ENCODE peak calls at places on chromosomes 2 and 18, in four cellular contexts. F, I, U and R are unnamed samples. For H3K4me1, the result is how much of the 10 kb centered on the place peaks cover.

GRCh38 chr2:32291746-32292145 is 14.0 kb downstream of the YIPF4 start:
- DNase-seq in F (no peak), I (no peak), U (no peak), R (no peak)

GRCh38 chr2:14288016-14288415 is 344.5 kb upstream of the LRATD1 start:
- DNase-seq in F (no peak), I (no peak), U (no peak), R (no peak)

GRCh38 chr18:4405965-4406364 is 49.1 kb downstream of the DLGAP1 start:
- DNase-seq in F (no peak), I (no peak), U (no peak), R (no peak)

GRCh38 chr2:108960006-108960405 is 29.0 kb downstream of the EDAR start:
- DNase-seq in F (no peak), I (peak), U (no peak), R (no peak)

GRCh38 chr2:201116959-201117734 is 1.2 kb downstream of the CFLAR start:
- DNase-seq in F (peak), I (no peak), U (peak), R (peak)

GRCh38 chr2:109494842-109495241 is 118.9 kb downstream of the SEPTIN10 start:
- DNase-seq in F (no peak), I (no peak), U (no peak), R (no peak)

GRCh38 chr18:22613058-22613690 is 195.5 kb upstream of the CTAGE1 start:
- DNase-seq in F (no peak), I (no peak), U (no peak), R (no peak)

GRCh38 chr2:53874401-53874950 is 14.7 kb upstream of the GPR75 start:
- DNase-seq in F (no peak), I (no peak), U (no peak), R (no peak)

GRCh38 chr2:159157361-159158045 is 129.0 kb downstream of the WDSUB1 start:
- DNase-seq in F (no peak), I (no peak), U (no peak), R (no peak)

GRCh38 chr2:203878060-203878459 is 10.5 kb downstream of the CTLA4 start:
- DNase-seq in F (no peak), I (no peak), U (no peak), R (no peak)

GRCh38 chr2:233448220-233448559 is 93.9 kb downstream of the DGKD start:
- DNase-seq in F (no peak), I (peak), U (peak), R (no peak)

GRCh38 chr18:34972765-34973414 is 68.3 kb upstream of the MAPRE2 start:
- DNase-seq in F (no peak), I (no peak), U (no peak), R (no peak)

GRCh38 chr2:155250800-155251199 is 552.3 kb downstream of the KCNJ3 start:
- DNase-seq in F (peak), I (no peak), U (peak), R (peak)

GRCh38 chr2:191582355-191582754 is 95.6 kb upstream of the NABP1 start:
- DNase-seq in F (no peak), I (no peak), U (peak), R (no peak)

GRCh38 chr2:101693991-101694588 is 3.4 kb upstream of the MAP4K4 start:
- DNase-seq in F (no peak), I (no peak), U (no peak), R (no peak)

GRCh38 chr18:50559750-50560680 is at the start of gene MAPK4:
- DNase-seq in F (no peak), I (peak), U (no peak), R (no peak)

GRCh38 chr2:149924549-149925213 is 337.1 kb upstream of the MMADHC start:
- DNase-seq in F (no peak), I (no peak), U (no peak), R (no peak)

GRCh38 chr18:11861583-11862288 is 10.5 kb downstream of the CHMP1B start:
- DNase-seq in F (no peak), I (no peak), U (peak), R (no peak)

GRCh38 chr2:101696272-101697123 is 1.0 kb upstream of the MAP4K4 start:
- DNase-seq in F (no peak), I (no peak), U (no peak), R (no peak)

GRCh38 chr2:217289909-217290283 is 430.0 kb upstream of the TNP1 start:
- DNase-seq in F (no peak), I (no peak), U (peak), R (no peak)

GRCh38 chr2:240440704-240441320 is 5.3 kb downstream of the GPC1 start:
- DNase-seq in F (no peak), I (no peak), U (no peak), R (no peak)

GRCh38 chr2:3633982-3634630 is 23.9 kb upstream of the ALLC start:
- DNase-seq in F (no peak), I (no peak), U (no peak), R (no peak)

GRCh38 chr2:45567974-45568789 is 42.9 kb downstream of the SRBD1 start:
- DNase-seq in F (no peak), I (no peak), U (no peak), R (no peak)

GRCh38 chr2:127577973-127578372 is 42.5 kb downstream of the MYO7B start:
- DNase-seq in F (no peak), I (no peak), U (no peak), R (no peak)

GRCh38 chr2:202339052-202339870 is 36.9 kb upstream of the BMPR2 start:
- DNase-seq in F (peak), I (no peak), U (peak), R (no peak)

DNA sequence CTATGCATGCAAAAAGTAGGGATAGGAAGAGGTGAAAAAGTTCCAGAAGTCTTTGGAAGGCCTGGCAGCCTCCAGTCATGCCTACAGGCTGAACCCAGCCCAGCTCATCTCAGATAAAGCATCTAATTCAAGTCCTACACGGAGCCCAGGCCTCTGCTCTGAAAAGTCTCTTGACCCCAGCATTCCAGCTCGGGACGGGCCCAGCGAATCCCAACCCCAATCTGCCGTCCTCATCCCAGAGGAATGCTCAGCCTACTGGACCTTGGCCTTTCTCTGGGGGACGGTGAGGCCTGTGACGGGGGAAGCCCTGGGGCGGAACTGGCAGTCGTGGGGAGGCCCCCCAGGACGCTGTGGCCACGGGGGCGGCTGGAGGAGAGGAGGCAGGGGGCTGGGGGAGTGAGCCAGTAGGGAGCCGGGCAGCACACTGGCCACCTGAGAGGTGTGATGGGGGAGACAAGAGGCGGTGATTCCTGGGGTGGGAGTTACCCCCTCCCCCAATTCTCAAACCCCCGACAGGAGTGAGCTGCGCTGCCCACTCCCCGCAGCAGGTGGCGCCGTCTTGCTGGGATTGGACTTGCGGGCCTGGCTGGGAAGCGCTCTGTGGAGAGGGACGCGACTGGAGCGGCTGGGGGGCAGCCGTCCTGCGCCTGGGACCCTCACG is 182.4 kb upstream of the HAAO start:
- DNase-seq in F (peak), I (peak), U (peak), R (peak)
- H3K4me1 ChIP-seq in F (under half), I (under half), U (half or more), R (under half)

DNA sequence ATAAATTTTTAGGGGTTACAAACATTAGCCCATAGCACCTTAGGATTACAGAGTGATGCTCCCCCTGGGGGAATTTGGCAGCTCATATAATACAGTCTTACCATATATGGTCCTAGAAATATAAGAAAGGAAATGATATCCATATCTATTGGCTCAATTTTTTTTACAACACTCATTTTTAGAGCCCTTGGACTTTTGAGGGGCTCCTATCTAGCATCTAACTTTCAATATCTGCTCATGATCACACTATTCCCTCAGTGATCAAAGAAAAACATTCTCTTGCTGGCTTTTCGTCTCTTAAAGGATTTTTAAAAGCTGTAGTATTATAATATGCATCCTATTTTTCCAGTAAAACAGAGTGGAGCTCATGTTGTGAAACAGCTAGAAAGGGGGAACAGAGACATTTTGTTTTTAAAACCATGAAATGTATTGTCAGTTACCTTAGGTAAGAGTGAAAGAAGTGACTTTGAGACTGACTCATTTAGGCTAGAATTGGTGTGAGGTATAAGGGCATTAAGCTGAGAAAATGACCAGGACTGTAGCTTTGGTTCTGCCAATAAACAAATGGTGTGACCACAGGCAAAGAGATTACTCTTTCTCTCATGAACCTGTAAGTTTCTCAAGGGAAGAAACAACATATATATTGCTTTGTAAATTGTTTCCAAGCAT is 65.8 kb downstream of the ALPK2 start:
- DNase-seq in F (no peak), I (no peak), U (no peak), R (no peak)
- TF ChIP-seq TCF7L2 in F (no peak), I (no peak), U (no peak), R (no peak)

DNA sequence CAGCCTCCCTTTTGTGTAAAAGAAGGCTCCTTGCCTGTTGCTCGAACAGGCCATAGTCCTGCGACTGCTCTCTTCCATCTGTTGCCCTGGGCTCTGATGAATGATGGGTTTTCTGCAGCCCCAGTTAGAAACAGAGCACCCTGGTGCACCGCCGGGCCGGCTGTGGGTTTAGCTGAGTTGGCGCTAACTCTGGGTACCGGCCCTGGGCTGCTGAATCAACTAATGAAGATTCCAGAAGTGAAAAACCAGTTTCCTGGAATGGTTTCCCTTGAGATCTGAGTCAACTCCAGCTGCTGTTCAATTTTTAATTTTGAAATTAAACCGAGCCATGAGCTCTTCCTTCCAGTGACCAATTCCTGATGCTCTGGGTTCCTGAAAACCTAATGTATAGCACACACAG is 5.7 kb downstream of the COL6A3 start:
- DNase-seq in F (no peak), I (no peak), U (no peak), R (no peak)
- H3K4me1 ChIP-seq in F (under half), I (under half), U (under half), R (under half)

GRCh38 chr2:46866770-46867246 is 48.8 kb downstream of the MCFD2 start:
- DNase-seq in F (no peak), I (no peak), U (peak), R (no peak)
- TF ChIP-seq TCF7L2 in F (no peak), I (no peak), U (no peak), R (no peak)

GRCh38 chr2:230722207-230722606 is 9.6 kb downstream of the CAB39 start:
- DNase-seq in F (no peak), I (no peak), U (no peak), R (no peak)

GRCh38 chr2:230721712-230722111 is 9.1 kb downstream of the CAB39 start:
- DNase-seq in F (no peak), I (no peak), U (no peak), R (no peak)

GRCh38 chr2:230717595-230717994 is 5.0 kb downstream of the CAB39 start:
- DNase-seq in F (no peak), I (no peak), U (no peak), R (no peak)

GRCh38 chr2:230716588-230716987 is 3.9 kb downstream of the CAB39 start:
- DNase-seq in F (no peak), I (no peak), U (no peak), R (no peak)

DNA sequence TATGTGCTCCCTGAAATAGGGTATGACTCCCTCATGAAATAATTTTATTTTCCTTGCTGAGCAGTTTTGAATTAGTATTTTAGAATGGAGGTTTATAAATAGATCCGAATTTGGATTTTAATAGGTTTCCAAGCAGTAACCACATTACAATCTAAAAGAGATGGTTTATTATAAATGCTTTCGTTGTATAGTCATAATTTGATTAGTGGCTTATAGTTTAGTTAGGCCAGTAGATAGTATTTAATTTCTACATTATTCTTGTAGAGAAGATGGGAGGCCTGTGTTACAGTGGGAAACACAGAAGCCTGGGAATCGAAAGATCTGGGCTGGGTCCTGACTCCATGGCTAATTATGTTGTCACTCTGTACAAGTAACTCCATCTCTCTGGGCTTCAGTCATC is 6.7 kb downstream of the CAB39 start:
- DNase-seq in F (no peak), I (no peak), U (no peak), R (no peak)
- H3K4me1 ChIP-seq in F (under half), I (under half), U (under half), R (under half)

GRCh38 chr18:13108330-13108729 is 110.2 kb upstream of the LDLRAD4 start:
- DNase-seq in F (no peak), I (no peak), U (no peak), R (no peak)

GRCh38 chr18:13107074-13107473 is 111.5 kb upstream of the LDLRAD4 start:
- DNase-seq in F (no peak), I (no peak), U (no peak), R (no peak)

GRCh38 chr18:13110559-13110958 is 108.0 kb upstream of the LDLRAD4 start:
- DNase-seq in F (no peak), I (no peak), U (no peak), R (no peak)

DNA sequence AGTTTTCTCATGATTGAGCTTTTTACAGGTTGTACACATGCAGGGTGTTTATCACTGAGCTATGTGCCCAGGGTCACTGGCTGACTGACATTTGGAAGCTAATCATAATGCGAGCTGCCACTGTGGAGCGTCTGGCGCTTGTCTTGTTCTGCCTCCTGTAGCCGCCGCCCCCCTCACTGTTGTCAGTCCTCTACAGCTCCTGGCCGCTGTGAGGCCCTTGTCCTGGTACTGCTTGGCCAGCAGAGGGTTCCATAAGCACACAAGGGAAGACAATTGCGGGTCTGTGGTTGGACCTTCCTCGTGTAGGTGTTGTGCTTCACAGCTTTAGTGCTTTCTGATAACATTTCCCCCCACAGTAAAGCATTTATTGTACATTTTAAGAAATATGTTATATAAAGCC is 105.6 kb upstream of the LDLRAD4 start:
- DNase-seq in F (no peak), I (peak), U (peak), R (peak)
- TF ChIP-seq TCF7L2 in F (no peak), I (no peak), U (no peak), R (no peak)

GRCh38 chr2:23617167-23617787 is 232.3 kb downstream of the KLHL29 start:
- DNase-seq in F (no peak), I (no peak), U (no peak), R (no peak)
- H3K4me1 ChIP-seq in F (under half), I (under half), U (under half), R (under half)

GRCh38 chr18:79164696-79165095 is 95.5 kb downstream of the ATP9B start:
- DNase-seq in F (no peak), I (no peak), U (no peak), R (no peak)
- TF ChIP-seq TCF7L2 in F (no peak), I (no peak), U (no peak), R (no peak)

GRCh38 chr2:28766070-28766469 is 14.4 kb downstream of the PPP1CB start:
- DNase-seq in F (no peak), I (no peak), U (no peak), R (no peak)

GRCh38 chr2:28764909-28765308 is 13.3 kb downstream of the PPP1CB start:
- DNase-seq in F (no peak), I (no peak), U (no peak), R (no peak)

GRCh38 chr2:28767367-28767766 is 15.7 kb downstream of the PPP1CB start:
- DNase-seq in F (no peak), I (no peak), U (no peak), R (no peak)

GRCh38 chr2:28768422-28768821 is 16.8 kb downstream of the PPP1CB start:
- DNase-seq in F (no peak), I (no peak), U (no peak), R (no peak)

GRCh38 chr2:28765316-28765715 is 13.7 kb downstream of the PPP1CB start:
- DNase-seq in F (no peak), I (no peak), U (no peak), R (no peak)
- H3K4me1 ChIP-seq in F (under half), I (under half), U (under half), R (under half)

DNA sequence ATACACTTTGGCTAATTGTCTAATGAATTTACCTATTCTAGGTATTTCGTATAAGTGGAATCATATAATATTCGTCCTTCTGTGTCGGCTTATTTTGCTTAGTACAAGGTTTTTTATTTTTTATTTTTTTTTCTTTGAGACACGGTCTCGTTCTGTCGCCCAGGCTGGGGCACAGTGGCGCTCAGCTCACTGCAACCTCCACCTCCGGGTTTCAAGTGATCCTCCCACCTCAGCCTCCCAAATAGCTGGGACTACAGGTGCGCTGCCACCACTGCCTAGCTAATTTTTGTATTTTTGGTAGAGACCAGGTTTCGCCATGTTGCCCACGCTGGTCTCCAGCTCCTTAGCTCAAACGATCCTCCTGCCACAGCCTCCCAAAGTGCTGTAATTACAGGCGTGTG is 38.2 kb downstream of the PCBP1 start:
- DNase-seq in F (no peak), I (no peak), U (no peak), R (no peak)
- TF ChIP-seq TCF7L2 in F (no peak), I (no peak), U (no peak), R (no peak)